ENCODE peak calls at places on chromosomes 5 and 9, in nine cellular contexts. Z is DMS53; A is brain pericyte; N is foreskin fibroblast; F is RPMI8226; J is tibial artery; P is naive thymus-derived CD4-positive, alpha-beta T cell; U is GM13976; I is ecto neural progenitor cell. B is an unnamed sample.

GRCh38 chr5:157821822-157822622 is 36.9 kb downstream of the CLINT1 start:
- DNase-seq in Z (peak), A (no peak), N (peak), F (no peak), J (no peak), P (no peak), U (no peak), I (no peak), B (no peak)

GRCh38 chr9:119758990-119759389 is 389.8 kb upstream of the BRINP1 start:
- DNase-seq in Z (no peak), A (no peak), N (no peak), F (no peak), J (no peak), P (no peak), U (no peak), I (no peak), B (no peak)

GRCh38 chr9:105150991-105151685 is 93.3 kb upstream of the SLC44A1 start:
- DNase-seq in Z (peak), A (no peak), N (peak), F (no peak), J (no peak), P (no peak), U (peak), I (no peak), B (no peak)

GRCh38 chr5:147348046-147348445 is 113.2 kb downstream of the STK32A start:
- DNase-seq in Z (no peak), A (no peak), N (no peak), F (no peak), J (no peak), P (no peak), U (no peak), I (no peak), B (no peak)

GRCh38 chr5:167639213-167639612 is 652.2 kb upstream of the WWC1 start:
- DNase-seq in Z (no peak), A (no peak), N (peak), F (no peak), J (no peak), P (no peak), U (no peak), I (no peak), B (no peak)

GRCh38 chr5:39716532-39716971 is 291.8 kb upstream of the DAB2 start:
- DNase-seq in Z (peak), A (no peak), N (peak), F (peak), J (peak), P (no peak), U (peak), I (peak), B (peak)

GRCh38 chr9:112925058-112925641 is 34.5 kb upstream of the SLC46A2 start:
- DNase-seq in Z (peak), A (no peak), N (peak), F (peak), J (no peak), P (no peak), U (no peak), I (no peak), B (peak)

GRCh38 chr9:40913928-40914673 is 214.4 kb downstream of the FOXD4L6 start:
- DNase-seq in Z (no peak), A (no peak), N (no peak), F (no peak), J (no peak), P (no peak), U (no peak), I (no peak), B (no peak)

GRCh38 chr9:33186457-33187168 is 19.5 kb upstream of the B4GALT1 start:
- DNase-seq in Z (no peak), A (no peak), N (no peak), F (no peak), J (no peak), P (no peak), U (no peak), I (no peak), B (no peak)

GRCh38 chr5:58542709-58543108 is 40.2 kb upstream of the RAB3C start:
- DNase-seq in Z (no peak), A (no peak), N (no peak), F (no peak), J (no peak), P (no peak), U (no peak), I (no peak), B (peak)

B was measured in HT-29.